ENCODE peak calls at places on chromosomes 1 and 21, in nine cellular contexts. H is T follicular helper cell; V is G401; Z is fibroblast of mammary gland; L is activated T-cell treated with anti-CD3 and anti-CD28 coated beads, Interleukin-2, amount 50 U/mL, for 72 hours; W is activated CD8-positive, alpha-beta memory T cell treated with anti-CD3 and anti-CD28 coated beads for 48 hours; B is psoas muscle; R is T-helper 9 cell; E is RKO. Y is an unnamed sample.

GRCh38 chr1:16888806-16889178 is 7.0 kb upstream of the RNU1-2 start:
- DNase-seq in L (no peak), W (no peak), B (peak; percentile 62), E (no peak), H (no peak), V (peak; percentile 58), R (no peak), Z (no peak), Y (no peak)

GRCh38 chr1:6899141-6899540 is 113.9 kb downstream of the CAMTA1 start:
- DNase-seq in W (no peak), H (no peak), R (no peak), Z (peak; percentile 48), E (no peak), B (no peak), V (no peak), L (no peak), Y (no peak)

GRCh38 chr1:232393010-232393833 is 236.7 kb downstream of the SIPA1L2 start:
- DNase-seq in H (no peak), R (no peak), Z (no peak), W (no peak), E (no peak), V (no peak), B (no peak), L (no peak), Y (no peak)

GRCh38 chr1:25691211-25691610 is 74.6 kb downstream of the MAN1C1 start:
- DNase-seq in V (no peak), H (no peak), W (no peak), E (no peak), R (no peak), Z (no peak), B (no peak), L (no peak), Y (no peak)

GRCh38 chr1:5995871-5996630 is 3.8 kb upstream of the NPHP4 start:
- DNase-seq in W (no peak), B (peak; percentile 45), E (no peak), V (no peak), H (no peak), R (no peak), Z (no peak), L (no peak), Y (no peak)

GRCh38 chr21:25421327-25422028 is 185.8 kb downstream of the MRPL39 start:
- DNase-seq in E (peak; percentile 6), B (no peak), L (peak; percentile 75), R (peak; percentile 18), W (peak; percentile 31), H (peak; percentile 27), Z (peak; percentile 72), V (no peak), Y (peak; percentile 88)

GRCh38 chr1:200415227-200415626 is 5.4 kb upstream of the ZNF281 start:
- DNase-seq in B (no peak), L (no peak), E (no peak), H (no peak), V (no peak), Z (peak; percentile 30), W (no peak), R (no peak), Y (no peak)

GRCh38 chr1:29839726-29840125 is 603.4 kb downstream of the PTPRU start:
- DNase-seq in B (no peak), L (no peak), Z (no peak), W (no peak), E (no peak), R (no peak), H (no peak), V (no peak), Y (no peak)

GRCh38 chr1:12542596-12543592 is 75.1 kb downstream of the DHRS3 start:
- DNase-seq in Z (no peak), R (no peak), B (no peak), W (no peak), H (no peak), E (no peak), V (no peak), L (no peak), Y (no peak)

GRCh38 chr1:203276916-203277535 is 28.3 kb upstream of the BTG2 start:
- DNase-seq in Z (no peak), R (no peak), H (no peak), V (no peak), B (peak; percentile 70), L (peak; percentile 36), W (no peak), E (no peak), Y (peak; percentile 40)

GRCh38 chr1:60280764-60281278 is 207.3 kb upstream of the C1orf87 start:
- DNase-seq in W (no peak), V (peak; percentile 12), R (no peak), H (no peak), L (no peak), Z (no peak), B (no peak), E (no peak), Y (no peak)

GRCh38 chr1:109061183-109061582 is 14.6 kb downstream of the TAF13 start:
- DNase-seq in V (no peak), E (no peak), W (no peak), Z (no peak), R (no peak), H (no peak), B (no peak), L (no peak), Y (no peak)

GRCh38 chr21:39694750-39695149 is 50.2 kb upstream of the IGSF5 start:
- DNase-seq in W (no peak), B (no peak), Z (no peak), E (no peak), H (no peak), V (no peak), R (no peak), L (no peak), Y (no peak)

GRCh38 chr21:46062471-46063211 is 35.3 kb upstream of the COL6A2 start:
- DNase-seq in B (peak; percentile 19), W (no peak), L (no peak), H (no peak), V (no peak), R (no peak), E (no peak), Z (peak; percentile 68), Y (no peak)

GRCh38 chr1:24850353-24850905 is 79.6 kb downstream of the RUNX3 start:
- DNase-seq in R (no peak), V (no peak), Z (peak; percentile 35), L (no peak), E (no peak), H (no peak), B (no peak), W (no peak), Y (no peak)

GRCh38 chr1:226823643-226824042 is 46.8 kb upstream of the PSEN2 start:
- DNase-seq in Z (no peak), B (no peak), L (no peak), R (no peak), E (no peak), H (no peak), W (no peak), V (no peak), Y (peak; percentile 76)

GRCh38 chr1:18447509-18448220 is 33.1 kb upstream of the KLHDC7A start:
- DNase-seq in R (no peak), V (no peak), B (no peak), W (no peak), Z (no peak), E (no peak), L (no peak), H (no peak), Y (no peak)

GRCh38 chr21:46368533-46369285 is 44.8 kb downstream of the PCNT start:
- DNase-seq in H (no peak), B (no peak), E (no peak), V (no peak), W (peak; percentile 18), Z (no peak), R (peak; percentile 5), L (peak; percentile 64), Y (no peak)

GRCh38 chr1:113197662-113198330 is 124.8 kb downstream of the LRIG2 start:
- DNase-seq in L (no peak), W (no peak), R (no peak), V (no peak), Z (peak; percentile 24), B (no peak), H (no peak), E (no peak), Y (peak; percentile 69)

GRCh38 chr21:31897311-31897710 is 24.5 kb downstream of the HUNK start:
- DNase-seq in Z (peak; percentile 12), V (no peak), W (no peak), E (no peak), L (no peak), B (no peak), R (no peak), H (no peak), Y (no peak)

GRCh38 chr1:15214507-15214906 is 32.5 kb upstream of the FHAD1 start:
- DNase-seq in Z (peak; percentile 64), L (no peak), B (peak; percentile 39), H (no peak), V (peak; percentile 64), R (no peak), W (no peak), E (no peak), Y (no peak)

GRCh38 chr1:192951961-192952460 is 107.1 kb downstream of the UCHL5 start:
- DNase-seq in B (no peak), V (no peak), L (no peak), R (no peak), H (no peak), Z (peak; percentile 93), W (no peak), E (peak; percentile 94), Y (peak; percentile 74)

GRCh38 chr1:10539411-10540043 is 64.8 kb downstream of the PEX14 start:
- DNase-seq in E (no peak), Z (peak; percentile 38), V (no peak), B (no peak), W (no peak), R (no peak), L (no peak), H (no peak), Y (no peak)